ENCODE peak calls at places on chromosomes 7 and 10, in nine cellular contexts. One of them, this sample, is unnamed. For H3K4me1, the result is how much of the 10 kb centered on the place peaks cover.

GRCh38 chr10:124743188-124744046 is 761 bp downstream of the FAM53B start:
- DNase-seq in lung: no peak
- DNase-seq in fibroblast of lung: peak
- DNase-seq in mucosa of descending colon: peak
- DNase-seq in heart right ventricle: peak
- DNase-seq in tibial artery: no peak
- DNase-seq in left lung: peak
- DNase-seq in A549: peak
- DNase-seq in CD8-positive, alpha-beta T cell: no peak
- DNase-seq in this sample: peak

GRCh38 chr7:98021588-98022351 is 31.8 kb upstream of the OCM2 start:
- DNase-seq in lung: peak
- DNase-seq in fibroblast of lung: peak
- DNase-seq in mucosa of descending colon: peak
- DNase-seq in heart right ventricle: peak
- DNase-seq in tibial artery: peak
- DNase-seq in left lung: peak
- DNase-seq in A549: peak
- DNase-seq in CD8-positive, alpha-beta T cell: peak
- DNase-seq in this sample: peak

GRCh38 chr7:5492249-5493020 is 68.8 kb upstream of the TNRC18 start:
- DNase-seq in lung: no peak
- DNase-seq in fibroblast of lung: no peak
- DNase-seq in mucosa of descending colon: no peak
- DNase-seq in heart right ventricle: no peak
- DNase-seq in tibial artery: no peak
- DNase-seq in left lung: no peak
- DNase-seq in A549: no peak
- DNase-seq in CD8-positive, alpha-beta T cell: no peak
- DNase-seq in this sample: no peak

GRCh38 chr7:134533288-134533771 is 6.0 kb downstream of the AKR1B10 start:
- DNase-seq in lung: no peak
- DNase-seq in fibroblast of lung: peak
- DNase-seq in mucosa of descending colon: no peak
- DNase-seq in heart right ventricle: no peak
- DNase-seq in tibial artery: peak
- DNase-seq in left lung: no peak
- DNase-seq in A549: no peak
- DNase-seq in CD8-positive, alpha-beta T cell: no peak
- DNase-seq in this sample: peak

GRCh38 chr7:2170576-2171521 is 61.9 kb downstream of the MAD1L1 start:
- DNase-seq in lung: no peak
- DNase-seq in fibroblast of lung: no peak
- DNase-seq in mucosa of descending colon: no peak
- DNase-seq in heart right ventricle: no peak
- DNase-seq in tibial artery: no peak
- DNase-seq in left lung: no peak
- DNase-seq in A549: no peak
- DNase-seq in CD8-positive, alpha-beta T cell: no peak
- DNase-seq in this sample: no peak

GRCh38 chr10:62457598-62457997 is 83.4 kb downstream of the ZNF365 start:
- DNase-seq in lung: no peak
- DNase-seq in fibroblast of lung: no peak
- DNase-seq in mucosa of descending colon: no peak
- DNase-seq in heart right ventricle: no peak
- DNase-seq in tibial artery: no peak
- DNase-seq in left lung: no peak
- DNase-seq in A549: no peak
- DNase-seq in CD8-positive, alpha-beta T cell: no peak
- DNase-seq in this sample: no peak

GRCh38 chr7:2445047-2445446 is 31.2 kb downstream of the GRIFIN start:
- DNase-seq in lung: no peak
- DNase-seq in fibroblast of lung: peak
- DNase-seq in mucosa of descending colon: no peak
- DNase-seq in heart right ventricle: no peak
- DNase-seq in tibial artery: peak
- DNase-seq in left lung: no peak
- DNase-seq in A549: no peak
- DNase-seq in CD8-positive, alpha-beta T cell: no peak
- DNase-seq in this sample: peak

GRCh38 chr10:71127019-71127534 is 85.3 kb upstream of the UNC5B start:
- DNase-seq in lung: no peak
- DNase-seq in fibroblast of lung: no peak
- DNase-seq in mucosa of descending colon: no peak
- DNase-seq in heart right ventricle: no peak
- DNase-seq in tibial artery: no peak
- DNase-seq in left lung: no peak
- DNase-seq in A549: no peak
- DNase-seq in CD8-positive, alpha-beta T cell: no peak
- DNase-seq in this sample: no peak

GRCh38 chr10:122307669-122308486 is 36.8 kb downstream of the BTBD16 start:
- DNase-seq in lung: peak
- DNase-seq in fibroblast of lung: peak
- DNase-seq in mucosa of descending colon: no peak
- DNase-seq in heart right ventricle: peak
- DNase-seq in tibial artery: peak
- DNase-seq in left lung: no peak
- DNase-seq in A549: peak
- DNase-seq in CD8-positive, alpha-beta T cell: no peak
- DNase-seq in this sample: peak

GRCh38 chr10:122311051-122311410 is 39.9 kb downstream of the BTBD16 start:
- DNase-seq in lung: no peak
- DNase-seq in fibroblast of lung: no peak
- DNase-seq in mucosa of descending colon: no peak
- DNase-seq in heart right ventricle: no peak
- DNase-seq in tibial artery: no peak
- DNase-seq in left lung: no peak
- DNase-seq in A549: no peak
- DNase-seq in CD8-positive, alpha-beta T cell: no peak
- DNase-seq in this sample: no peak

GRCh38 chr10:122308487-122309141 is 37.5 kb downstream of the BTBD16 start:
- DNase-seq in lung: no peak
- DNase-seq in fibroblast of lung: no peak
- DNase-seq in mucosa of descending colon: no peak
- DNase-seq in heart right ventricle: no peak
- DNase-seq in tibial artery: no peak
- DNase-seq in left lung: no peak
- DNase-seq in A549: no peak
- DNase-seq in CD8-positive, alpha-beta T cell: no peak
- DNase-seq in this sample: no peak

GRCh38 chr10:122306744-122307143 is 35.6 kb downstream of the BTBD16 start:
- DNase-seq in lung: no peak
- DNase-seq in fibroblast of lung: no peak
- DNase-seq in mucosa of descending colon: no peak
- DNase-seq in heart right ventricle: no peak
- DNase-seq in tibial artery: no peak
- DNase-seq in left lung: no peak
- DNase-seq in A549: no peak
- DNase-seq in CD8-positive, alpha-beta T cell: no peak
- DNase-seq in this sample: no peak

DNA sequence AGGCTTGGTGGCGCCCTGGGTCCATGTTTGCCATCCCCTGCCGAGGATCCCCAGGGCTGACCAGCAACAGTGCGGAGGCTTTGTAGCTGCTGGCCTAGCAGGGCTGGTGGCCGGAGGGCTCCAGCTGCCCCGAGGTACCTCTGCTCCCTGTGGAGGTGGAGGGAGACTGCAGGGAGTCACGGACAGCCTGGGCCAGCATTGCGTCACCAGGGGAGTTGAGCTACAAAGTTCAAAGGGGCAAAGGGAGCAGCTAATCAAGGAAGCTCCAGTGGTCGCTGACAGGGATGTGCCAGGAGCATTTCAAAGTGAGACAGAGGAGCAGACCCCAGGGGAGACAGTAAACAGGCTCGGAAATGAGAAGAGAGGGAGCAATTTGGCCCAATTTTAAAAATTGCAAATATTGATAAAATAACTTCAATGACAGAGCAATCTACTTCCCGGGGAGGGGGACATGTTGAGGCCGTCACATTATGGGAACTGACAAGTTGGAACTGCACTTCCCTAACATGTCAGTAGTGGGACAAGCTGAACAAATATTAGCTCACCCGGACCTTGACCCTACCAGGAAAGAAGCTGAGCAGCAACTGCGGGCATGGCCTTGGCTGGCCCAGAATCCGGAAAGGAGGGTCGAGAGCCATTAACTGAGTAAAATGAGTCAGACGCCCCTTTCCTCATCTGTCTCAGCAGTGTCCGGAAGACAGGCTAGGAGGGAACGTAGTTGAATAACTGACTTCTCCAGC is 39.4 kb downstream of the BTBD16 start:
- DNase-seq in lung: no peak
- DNase-seq in fibroblast of lung: peak
- DNase-seq in mucosa of descending colon: peak
- DNase-seq in heart right ventricle: no peak
- DNase-seq in tibial artery: no peak
- DNase-seq in left lung: no peak
- DNase-seq in A549: peak
- DNase-seq in CD8-positive, alpha-beta T cell: no peak
- DNase-seq in this sample: no peak
- TF ChIP-seq CTCF in lung: no peak
- TF ChIP-seq CTCF in fibroblast of lung: no peak
- TF ChIP-seq CTCF in mucosa of descending colon: no peak
- TF ChIP-seq CTCF in heart right ventricle: no peak
- TF ChIP-seq CTCF in tibial artery: no peak
- TF ChIP-seq CTCF in left lung: no peak
- TF ChIP-seq CTCF in A549: peak
- TF ChIP-seq CTCF in CD8-positive, alpha-beta T cell: no peak
- TF ChIP-seq CTCF in this sample: no peak

GRCh38 chr7:132255084-132255483 is 321.2 kb downstream of the PLXNA4 start:
- DNase-seq in lung: no peak
- DNase-seq in fibroblast of lung: no peak
- DNase-seq in mucosa of descending colon: no peak
- DNase-seq in heart right ventricle: no peak
- DNase-seq in tibial artery: no peak
- DNase-seq in left lung: no peak
- DNase-seq in A549: no peak
- DNase-seq in CD8-positive, alpha-beta T cell: no peak
- DNase-seq in this sample: no peak

GRCh38 chr7:132254455-132254854 is 321.8 kb downstream of the PLXNA4 start:
- DNase-seq in lung: no peak
- DNase-seq in fibroblast of lung: no peak
- DNase-seq in mucosa of descending colon: no peak
- DNase-seq in heart right ventricle: no peak
- DNase-seq in tibial artery: no peak
- DNase-seq in left lung: no peak
- DNase-seq in A549: no peak
- DNase-seq in CD8-positive, alpha-beta T cell: no peak
- DNase-seq in this sample: no peak

GRCh38 chr7:132256721-132257212 is 319.5 kb downstream of the PLXNA4 start:
- DNase-seq in lung: no peak
- DNase-seq in fibroblast of lung: no peak
- DNase-seq in mucosa of descending colon: no peak
- DNase-seq in heart right ventricle: no peak
- DNase-seq in tibial artery: no peak
- DNase-seq in left lung: no peak
- DNase-seq in A549: no peak
- DNase-seq in CD8-positive, alpha-beta T cell: no peak
- DNase-seq in this sample: no peak

GRCh38 chr7:132257253-132257652 is 319.0 kb downstream of the PLXNA4 start:
- DNase-seq in lung: no peak
- DNase-seq in fibroblast of lung: peak
- DNase-seq in mucosa of descending colon: no peak
- DNase-seq in heart right ventricle: no peak
- DNase-seq in tibial artery: no peak
- DNase-seq in left lung: no peak
- DNase-seq in A549: no peak
- DNase-seq in CD8-positive, alpha-beta T cell: no peak
- DNase-seq in this sample: no peak

DNA sequence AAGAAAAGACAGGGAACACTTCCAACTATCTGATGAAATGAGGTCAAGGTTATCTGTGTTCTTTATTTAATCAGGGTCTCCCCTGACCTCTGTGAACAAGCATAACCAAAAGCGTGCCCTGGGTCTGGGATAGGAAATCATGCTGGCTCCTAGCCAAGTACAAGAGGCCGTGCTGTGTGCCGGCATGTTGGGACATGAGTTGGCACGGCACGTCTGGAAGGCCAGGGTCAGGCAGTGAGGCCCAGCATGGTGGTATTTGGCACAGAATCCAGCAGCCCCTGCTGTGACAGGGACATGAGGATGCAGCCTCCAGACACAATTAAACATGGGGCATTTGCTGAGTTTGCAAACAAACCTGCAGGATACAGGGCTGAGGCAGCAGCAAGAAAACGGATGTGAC is 320.4 kb downstream of the PLXNA4 start:
- DNase-seq in lung: peak
- DNase-seq in fibroblast of lung: no peak
- DNase-seq in mucosa of descending colon: no peak
- DNase-seq in heart right ventricle: peak
- DNase-seq in tibial artery: no peak
- DNase-seq in left lung: no peak
- DNase-seq in A549: no peak
- DNase-seq in CD8-positive, alpha-beta T cell: no peak
- DNase-seq in this sample: no peak
- H3K4me1 ChIP-seq in lung: under half
- H3K4me1 ChIP-seq in fibroblast of lung: under half
- H3K4me1 ChIP-seq in mucosa of descending colon: under half
- H3K4me1 ChIP-seq in heart right ventricle: under half
- H3K4me1 ChIP-seq in tibial artery: under half
- H3K4me1 ChIP-seq in left lung: under half
- H3K4me1 ChIP-seq in A549: under half
- H3K4me1 ChIP-seq in CD8-positive, alpha-beta T cell: under half
- H3K4me1 ChIP-seq in this sample: under half

GRCh38 chr7:142602756-142603155 is 146.5 kb upstream of the PRSS1 start:
- DNase-seq in lung: no peak
- DNase-seq in fibroblast of lung: peak
- DNase-seq in mucosa of descending colon: no peak
- DNase-seq in heart right ventricle: no peak
- DNase-seq in tibial artery: no peak
- DNase-seq in left lung: no peak
- DNase-seq in A549: no peak
- DNase-seq in CD8-positive, alpha-beta T cell: no peak
- DNase-seq in this sample: no peak
- H3K4me3 ChIP-seq in lung: no peak
- H3K4me3 ChIP-seq in fibroblast of lung: no peak
- H3K4me3 ChIP-seq in mucosa of descending colon: no peak
- H3K4me3 ChIP-seq in heart right ventricle: no peak
- H3K4me3 ChIP-seq in tibial artery: no peak
- H3K4me3 ChIP-seq in left lung: no peak
- H3K4me3 ChIP-seq in A549: no peak
- H3K4me3 ChIP-seq in CD8-positive, alpha-beta T cell: no peak
- H3K4me3 ChIP-seq in this sample: no peak

GRCh38 chr7:12670759-12671545 is 16.5 kb upstream of the ARL4A start:
- DNase-seq in lung: no peak
- DNase-seq in fibroblast of lung: no peak
- DNase-seq in mucosa of descending colon: no peak
- DNase-seq in heart right ventricle: no peak
- DNase-seq in tibial artery: no peak
- DNase-seq in left lung: no peak
- DNase-seq in A549: no peak
- DNase-seq in CD8-positive, alpha-beta T cell: no peak
- DNase-seq in this sample: no peak

GRCh38 chr7:12674053-12674452 is 13.4 kb upstream of the ARL4A start:
- DNase-seq in lung: no peak
- DNase-seq in fibroblast of lung: no peak
- DNase-seq in mucosa of descending colon: no peak
- DNase-seq in heart right ventricle: no peak
- DNase-seq in tibial artery: no peak
- DNase-seq in left lung: no peak
- DNase-seq in A549: no peak
- DNase-seq in CD8-positive, alpha-beta T cell: no peak
- DNase-seq in this sample: no peak

GRCh38 chr7:12670071-12670729 is 17.2 kb upstream of the ARL4A start:
- DNase-seq in lung: no peak
- DNase-seq in fibroblast of lung: peak
- DNase-seq in mucosa of descending colon: no peak
- DNase-seq in heart right ventricle: no peak
- DNase-seq in tibial artery: no peak
- DNase-seq in left lung: no peak
- DNase-seq in A549: no peak
- DNase-seq in CD8-positive, alpha-beta T cell: no peak
- DNase-seq in this sample: no peak

GRCh38 chr7:12674861-12675260 is 12.6 kb upstream of the ARL4A start:
- DNase-seq in lung: peak
- DNase-seq in fibroblast of lung: no peak
- DNase-seq in mucosa of descending colon: no peak
- DNase-seq in heart right ventricle: no peak
- DNase-seq in tibial artery: no peak
- DNase-seq in left lung: no peak
- DNase-seq in A549: no peak
- DNase-seq in CD8-positive, alpha-beta T cell: peak
- DNase-seq in this sample: no peak
- TF ChIP-seq CTCF in lung: no peak
- TF ChIP-seq CTCF in fibroblast of lung: peak
- TF ChIP-seq CTCF in mucosa of descending colon: no peak
- TF ChIP-seq CTCF in heart right ventricle: peak
- TF ChIP-seq CTCF in tibial artery: no peak
- TF ChIP-seq CTCF in left lung: peak
- TF ChIP-seq CTCF in A549: no peak
- TF ChIP-seq CTCF in CD8-positive, alpha-beta T cell: no peak
- TF ChIP-seq CTCF in this sample: peak